ENCODE peak calls at places on chromosomes 13 and 19, in six cellular contexts. X is cardiac fibroblast, N is heart left ventricle, G is prostate gland, S is cardiac muscle cell, F is astrocyte of the cerebellum. M is an unnamed sample.

GRCh38 chr13:73336789-73337188 is 278.0 kb downstream of the KLF5 start:
- DNase-seq in X (no peak), N (no peak), G (no peak), S (no peak), F (no peak), M (no peak)

GRCh38 chr19:53877361-53877766 is 4.6 kb upstream of the PRKCG start:
- DNase-seq in X (peak), N (no peak), G (no peak), S (no peak), F (no peak), M (peak)

GRCh38 chr19:41994994-41995958 is 1.2 kb upstream of the ATP1A3 start:
- DNase-seq in X (no peak), N (no peak), G (no peak), S (no peak), F (no peak), M (no peak)

GRCh38 chr19:3284759-3285646 is 60.5 kb downstream of the CELF5 start:
- DNase-seq in X (peak), N (peak), G (peak), S (peak), F (no peak), M (no peak)

GRCh38 chr13:23615677-23616076 is 45.5 kb downstream of the TNFRSF19 start:
- DNase-seq in X (no peak), N (no peak), G (no peak), S (no peak), F (no peak), M (no peak)

GRCh38 chr19:5036733-5037681 is 68.1 kb downstream of the KDM4B start:
- DNase-seq in X (peak), N (no peak), G (no peak), S (peak), F (no peak), M (peak)

GRCh38 chr19:7260161-7260560 is 34.1 kb downstream of the INSR start:
- DNase-seq in X (no peak), N (no peak), G (no peak), S (no peak), F (no peak), M (no peak)

GRCh38 chr13:73717632-73718031 is 416.6 kb downstream of the KLF12 start:
- DNase-seq in X (peak), N (no peak), G (no peak), S (no peak), F (peak), M (no peak)

GRCh38 chr13:32125221-32125621 is 93.6 kb downstream of the FRY start:
- DNase-seq in X (peak), N (no peak), G (no peak), S (no peak), F (no peak), M (peak)

GRCh38 chr19:36686365-36687213 is 823 bp upstream of the ZNF567 start:
- DNase-seq in X (peak), N (no peak), G (peak), S (peak), F (no peak), M (no peak)

GRCh38 chr13:24228852-24229458 is 68.4 kb downstream of the SPATA13 start:
- DNase-seq in X (peak), N (no peak), G (no peak), S (peak), F (peak), M (peak)

GRCh38 chr19:40614595-40615411 is 13.6 kb downstream of the LTBP4 start:
- DNase-seq in X (peak), N (peak), G (peak), S (peak), F (peak), M (peak)

GRCh38 chr13:52599037-52599852 is 43.0 kb upstream of the HNRNPA1L2 start:
- DNase-seq in X (peak), N (no peak), G (peak), S (no peak), F (peak), M (peak)

GRCh38 chr19:35760711-35761349 is 2.9 kb downstream of the PROSER3 start:
- DNase-seq in X (no peak), N (peak), G (no peak), S (no peak), F (no peak), M (no peak)

GRCh38 chr13:27988520-27988919 is at the start of gene URAD:
- DNase-seq in X (no peak), N (no peak), G (no peak), S (no peak), F (no peak), M (peak)

GRCh38 chr13:103815619-103816018 is 749.4 kb upstream of the SLC10A2 start:
- DNase-seq in X (peak), N (no peak), G (no peak), S (no peak), F (peak), M (no peak)

GRCh38 chr19:45954132-45954531 is 19.5 kb downstream of the NOVA2 start:
- DNase-seq in X (no peak), N (no peak), G (no peak), S (no peak), F (no peak), M (no peak)

GRCh38 chr19:8499048-8499833 is 3.2 kb downstream of the PRAM1 start:
- DNase-seq in X (no peak), N (no peak), G (no peak), S (no peak), F (no peak), M (no peak)

GRCh38 chr13:21326155-21327030 is 132.7 kb downstream of the ZDHHC20 start:
- DNase-seq in X (peak), N (no peak), G (no peak), S (peak), F (peak), M (peak)

GRCh38 chr19:6648141-6648715 is 21.7 kb downstream of the TNFSF14 start:
- DNase-seq in X (no peak), N (no peak), G (no peak), S (no peak), F (no peak), M (no peak)

GRCh38 chr19:47881757-47882156 is 4.4 kb downstream of the SULT2A1 start:
- DNase-seq in X (no peak), N (no peak), G (no peak), S (no peak), F (no peak), M (no peak)

GRCh38 chr19:54357381-54357780 is 7.3 kb downstream of the LAIR1 start:
- DNase-seq in X (no peak), N (no peak), G (no peak), S (no peak), F (no peak), M (no peak)

GRCh38 chr13:45994752-45995151 is 57.8 kb downstream of the ZC3H13 start:
- DNase-seq in X (no peak), N (no peak), G (no peak), S (no peak), F (no peak), M (no peak)
- TF ChIP-seq CTCF in X (no peak), N (no peak), G (no peak), S (no peak), F (no peak), M (no peak)

DNA sequence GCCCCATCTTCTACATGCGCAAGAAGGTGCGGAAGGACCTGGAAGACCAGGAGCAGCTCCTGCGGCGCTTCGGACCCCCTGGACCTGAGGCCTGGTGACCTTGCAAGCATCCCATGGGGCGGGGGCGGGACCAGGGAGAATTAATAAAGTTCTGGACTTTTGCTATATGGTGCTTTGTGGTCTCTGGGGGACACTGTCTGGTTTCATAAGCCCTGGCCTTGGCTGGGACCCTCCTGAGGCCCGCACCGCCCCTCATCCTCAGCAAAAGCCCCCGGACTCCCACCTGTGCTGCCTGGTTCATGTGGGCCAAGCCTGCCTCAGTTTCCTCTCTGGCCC is 920 bp upstream of the SPIB start:
- DNase-seq in X (no peak), N (no peak), G (no peak), S (no peak), F (no peak), M (no peak)
- H3K4me3 ChIP-seq in X (no peak), N (no peak), G (no peak), S (no peak), F (no peak), M (no peak)

DNA sequence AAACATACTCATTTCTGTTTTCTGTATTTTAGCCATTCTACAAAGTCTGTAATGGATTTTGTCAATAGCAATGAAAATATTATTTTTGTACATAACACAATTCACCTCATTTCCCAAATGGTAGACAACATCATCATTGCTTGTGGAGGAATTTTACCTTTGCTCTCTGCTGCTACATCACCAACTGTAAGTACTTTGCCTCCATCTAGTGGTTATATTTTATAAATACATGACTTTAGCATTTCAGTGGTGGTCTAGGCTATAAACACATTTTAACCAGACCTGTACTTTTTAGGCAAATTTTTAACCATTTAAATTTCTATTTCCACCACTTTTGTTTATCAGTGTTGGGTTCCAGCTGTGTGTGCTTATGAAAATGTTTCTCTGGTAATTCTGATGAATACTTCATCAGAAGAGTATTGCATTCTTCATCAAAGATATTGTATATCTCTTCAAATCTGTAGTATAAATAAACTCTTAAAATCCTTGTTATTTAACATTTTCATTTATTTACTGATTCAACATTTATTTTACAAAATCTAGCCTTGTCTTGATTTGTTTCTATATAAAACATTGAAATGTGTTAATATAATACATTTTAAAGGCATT is 222.4 kb downstream of the NBEA start:
- DNase-seq in X (peak), N (no peak), G (no peak), S (peak), F (no peak), M (peak)
- TF ChIP-seq CTCF in X (peak), N (peak), G (peak), S (peak), F (peak), M (peak)

GRCh38 chr13:38880397-38880796 is 110.2 kb downstream of the STOML3 start:
- DNase-seq in X (no peak), N (no peak), G (no peak), S (no peak), F (no peak), M (no peak)
- H3K4me3 ChIP-seq in X (no peak), N (no peak), G (no peak), S (no peak), F (no peak), M (no peak)

GRCh38 chr13:50192272-50192813 is 177.1 kb downstream of the KCNRG start:
- DNase-seq in X (no peak), N (no peak), G (no peak), S (no peak), F (no peak), M (no peak)

GRCh38 chr13:50188696-50189095 is 173.5 kb downstream of the KCNRG start:
- DNase-seq in X (no peak), N (no peak), G (no peak), S (no peak), F (no peak), M (no peak)

GRCh38 chr13:50187352-50188029 is 172.2 kb downstream of the KCNRG start:
- DNase-seq in X (no peak), N (no peak), G (no peak), S (no peak), F (no peak), M (peak)

GRCh38 chr13:50191004-50191403 is 175.8 kb downstream of the KCNRG start:
- DNase-seq in X (no peak), N (no peak), G (no peak), S (no peak), F (no peak), M (no peak)

GRCh38 chr13:50189450-50189849 is 174.2 kb downstream of the KCNRG start:
- DNase-seq in X (no peak), N (no peak), G (no peak), S (no peak), F (no peak), M (no peak)
- TF ChIP-seq CTCF in X (no peak), N (no peak), G (no peak), S (no peak), F (no peak), M (no peak)

DNA sequence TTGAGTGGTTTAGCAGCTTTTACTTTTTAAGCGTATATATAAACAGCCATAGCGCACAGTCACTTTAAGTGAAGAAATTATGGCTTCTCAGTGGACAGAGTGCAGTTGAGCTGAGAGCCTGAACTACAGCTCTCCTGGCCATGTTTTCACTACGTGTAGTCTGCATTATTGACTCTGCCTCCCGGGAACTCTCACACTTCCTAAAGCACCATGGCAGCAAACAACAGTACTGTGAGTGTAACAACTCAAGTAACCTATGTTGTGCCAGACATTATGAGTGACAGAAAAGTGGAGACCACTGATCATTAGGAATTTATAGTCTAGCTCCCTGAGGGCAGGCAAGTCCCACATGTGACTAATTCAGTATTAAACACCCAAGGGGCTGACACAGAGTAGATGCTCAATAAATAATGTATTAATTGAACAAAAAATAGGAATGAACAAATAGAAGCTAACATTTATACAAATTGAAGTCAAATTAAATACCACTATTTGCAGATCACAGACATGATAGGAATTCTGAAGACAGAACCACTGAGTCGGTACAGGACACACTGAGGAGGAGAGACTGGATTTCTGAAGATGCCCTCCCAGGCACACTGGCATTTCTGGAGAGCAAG is 19.7 kb downstream of the EFNB2 start:
- DNase-seq in X (no peak), N (no peak), G (no peak), S (no peak), F (no peak), M (no peak)
- H3K4me3 ChIP-seq in X (no peak), N (no peak), G (no peak), S (no peak), F (no peak), M (no peak)

DNA sequence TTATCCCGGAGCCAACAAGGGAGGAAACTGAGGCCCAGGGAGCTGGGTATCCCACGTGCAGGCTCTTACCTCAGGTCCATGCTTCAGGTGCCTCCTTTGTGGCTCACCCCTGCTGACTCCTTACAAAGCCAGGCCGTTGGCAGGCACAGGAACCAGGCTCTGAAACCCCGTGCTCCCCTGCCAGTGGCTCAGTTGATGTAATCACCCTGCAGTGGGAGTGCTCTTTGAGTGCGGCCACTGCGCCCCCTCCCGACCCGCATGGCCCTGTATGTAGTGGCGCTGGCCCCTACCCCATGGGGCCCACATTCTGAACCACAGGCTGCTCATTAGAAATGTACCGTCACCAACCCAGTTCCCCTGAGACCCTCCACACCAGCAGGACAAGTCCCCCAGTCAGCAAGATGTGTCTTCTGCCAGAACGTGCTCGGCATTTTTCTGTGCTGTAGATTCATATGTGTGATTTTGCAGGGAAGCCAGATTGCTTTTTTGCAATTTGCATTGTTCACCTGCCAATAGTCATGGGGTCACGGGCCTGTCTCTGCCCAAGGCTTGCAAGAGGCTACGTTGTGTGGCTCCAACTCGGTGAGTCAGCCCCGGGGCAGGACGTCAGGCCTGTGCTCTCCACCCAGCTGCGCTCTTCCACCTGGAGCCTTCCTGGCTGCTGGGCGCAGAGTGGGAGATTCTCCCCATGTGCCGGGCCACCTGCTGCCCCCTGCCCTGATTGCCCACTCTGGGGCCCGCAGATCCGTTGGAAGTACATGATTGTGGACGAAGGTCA is 60.3 kb downstream of the SMARCA4 start:
- DNase-seq in X (no peak), N (no peak), G (no peak), S (no peak), F (no peak), M (no peak)
- TF ChIP-seq CTCF in X (no peak), N (no peak), G (no peak), S (no peak), F (no peak), M (no peak)

M was measured in AG10803.